ENCODE peak calls at places on chromosomes 2 and 18, in six cellular contexts. A is hepatocyte, H is SK-N-SH, J is GM23338, Q is PC-3, X is MM.1S. L is an unnamed sample. For H3K9me2, the result is how much of the 10 kb centered on the place peaks cover.

GRCh38 chr2:48600204-48600813 is 17.3 kb upstream of the GTF2A1L start:
- DNase-seq in A (peak), Q (peak), H (peak), X (peak), J (peak), L (peak)

GRCh38 chr2:86079981-86080911 is 25.4 kb downstream of the POLR1A start:
- DNase-seq in J (peak), A (peak), X (peak), Q (peak), H (peak), L (peak)

GRCh38 chr18:9488535-9488934 is 13.2 kb downstream of the RALBP1 start:
- DNase-seq in A (no peak), J (no peak), Q (no peak), H (no peak), X (no peak), L (no peak)

GRCh38 chr2:33107690-33108482 is 161.1 kb downstream of the LTBP1 start:
- DNase-seq in H (no peak), X (no peak), J (no peak), A (no peak), Q (no peak), L (no peak)

GRCh38 chr18:74901347-74902169 is 303.9 kb downstream of the ZNF407 start:
- DNase-seq in Q (no peak), H (no peak), A (no peak), X (no peak), J (no peak), L (no peak)

GRCh38 chr2:172253190-172254052 is 150.7 kb upstream of the DLX2 start:
- DNase-seq in Q (peak), X (no peak), A (peak), J (no peak), H (peak), L (no peak)

GRCh38 chr2:160278101-160278888 is 78.2 kb upstream of the ITGB6 start:
- DNase-seq in H (no peak), X (no peak), Q (no peak), A (no peak), J (no peak), L (no peak)

GRCh38 chr2:76678358-76679024 is 843.7 kb downstream of the LRRTM4 start:
- DNase-seq in H (no peak), J (peak), Q (no peak), A (no peak), X (no peak), L (no peak)

GRCh38 chr18:10230072-10230471 is 224.4 kb upstream of the APCDD1 start:
- DNase-seq in J (peak), H (no peak), Q (peak), X (no peak), A (peak), L (no peak)

GRCh38 chr2:624551-625347 is 52.5 kb downstream of the TMEM18 start:
- DNase-seq in X (no peak), J (no peak), Q (no peak), A (no peak), H (peak), L (no peak)

GRCh38 chr2:219661197-219661954 is 33.9 kb downstream of the SLC4A3 start:
- DNase-seq in J (no peak), X (no peak), A (peak), H (no peak), Q (peak), L (no peak)

GRCh38 chr2:36820942-36821605 is 124.6 kb downstream of the VIT start:
- DNase-seq in X (no peak), A (no peak), H (no peak), J (no peak), Q (peak), L (no peak)

GRCh38 chr2:203016716-203017115 is 2.0 kb downstream of the NBEAL1 start:
- DNase-seq in J (no peak), H (no peak), A (no peak), Q (peak), X (no peak), L (no peak)

GRCh38 chr2:173326806-173327205 is 27.9 kb upstream of the CDCA7 start:
- DNase-seq in J (no peak), Q (no peak), X (no peak), H (no peak), A (no peak), L (no peak)

GRCh38 chr2:124248366-124248765 is 223.3 kb downstream of the CNTNAP5 start:
- DNase-seq in H (no peak), Q (no peak), J (no peak), X (peak), A (no peak), L (no peak)

GRCh38 chr2:182064024-182064880 is 78.6 kb downstream of the PPP1R1C start:
- DNase-seq in Q (no peak), A (no peak), H (no peak), X (no peak), J (no peak), L (no peak)

GRCh38 chr2:107570876-107571275 is 255.8 kb upstream of the RGPD4 start:
- DNase-seq in X (no peak), J (no peak), A (no peak), H (no peak), Q (no peak), L (no peak)

GRCh38 chr2:196589429-196589828 is 50.1 kb upstream of the CCDC150 start:
- DNase-seq in X (no peak), J (no peak), H (no peak), A (no peak), Q (no peak), L (no peak)

GRCh38 chr2:3054066-3054465 is 323.6 kb downstream of the EIPR1 start:
- DNase-seq in A (no peak), H (no peak), X (no peak), Q (no peak), J (no peak), L (no peak)

GRCh38 chr2:28750316-28751101 is 1.1 kb upstream of the PPP1CB start:
- DNase-seq in H (peak), A (peak), J (no peak), Q (no peak), X (peak), L (peak)

GRCh38 chr2:238267341-238267710 is 21.1 kb downstream of the PER2 start:
- DNase-seq in X (no peak), H (no peak), A (no peak), Q (peak), J (no peak), L (no peak)

GRCh38 chr2:224894356-224894755 is 147.9 kb downstream of the DOCK10 start:
- DNase-seq in A (no peak), X (peak), J (no peak), Q (no peak), H (no peak), L (peak)

GRCh38 chr2:28664120-28664842 is 87.3 kb upstream of the PPP1CB start:
- DNase-seq in X (no peak), J (no peak), A (peak), Q (no peak), H (peak), L (no peak)

GRCh38 chr2:239370876-239371725 is 29.7 kb downstream of the HDAC4 start:
- DNase-seq in H (no peak), A (no peak), X (no peak), J (no peak), Q (no peak), L (no peak)

GRCh38 chr2:103525757-103526156 is 763.9 kb downstream of the TMEM182 start:
- DNase-seq in H (no peak), J (no peak), A (no peak), X (no peak), Q (no peak), L (no peak)

GRCh38 chr2:187497140-187497539 is 49.1 kb upstream of the CALCRL start:
- DNase-seq in X (no peak), Q (no peak), H (no peak), A (no peak), J (no peak), L (no peak)

GRCh38 chr2:227436436-227436835 is 35.5 kb upstream of the AGFG1 start:
- DNase-seq in A (no peak), H (no peak), J (no peak), Q (no peak), X (no peak), L (no peak)

GRCh38 chr18:61901334-61901986 is 8.7 kb upstream of the RNF152 start:
- DNase-seq in X (peak), J (peak), H (peak), A (peak), Q (peak), L (peak)

GRCh38 chr2:47282621-47283272 is 120.2 kb upstream of the MSH2 start:
- DNase-seq in A (no peak), J (no peak), X (no peak), Q (no peak), H (no peak), L (no peak)

GRCh38 chr2:84278386-84278785 is 180.7 kb downstream of the SUCLG1 start:
- DNase-seq in Q (no peak), H (no peak), X (no peak), J (no peak), A (no peak), L (no peak)

GRCh38 chr2:197615033-197615652 is 60.2 kb downstream of the RFTN2 start:
- DNase-seq in X (peak), Q (peak), J (peak), A (peak), H (no peak), L (peak)
- TF ChIP-seq CTCF in X (peak), Q (peak), J (peak), A (peak), H (no peak), L (peak)

GRCh38 chr18:55641501-55641900 is 53.5 kb upstream of the TCF4 start:
- DNase-seq in A (no peak), H (no peak), Q (no peak), J (no peak), X (no peak), L (no peak)

GRCh38 chr18:55647331-55647730 is 59.3 kb upstream of the TCF4 start:
- DNase-seq in X (no peak), A (no peak), J (no peak), Q (no peak), H (no peak), L (no peak)

GRCh38 chr18:55637204-55637603 is 49.2 kb upstream of the TCF4 start:
- DNase-seq in Q (no peak), A (peak), J (no peak), H (no peak), X (no peak), L (no peak)

DNA sequence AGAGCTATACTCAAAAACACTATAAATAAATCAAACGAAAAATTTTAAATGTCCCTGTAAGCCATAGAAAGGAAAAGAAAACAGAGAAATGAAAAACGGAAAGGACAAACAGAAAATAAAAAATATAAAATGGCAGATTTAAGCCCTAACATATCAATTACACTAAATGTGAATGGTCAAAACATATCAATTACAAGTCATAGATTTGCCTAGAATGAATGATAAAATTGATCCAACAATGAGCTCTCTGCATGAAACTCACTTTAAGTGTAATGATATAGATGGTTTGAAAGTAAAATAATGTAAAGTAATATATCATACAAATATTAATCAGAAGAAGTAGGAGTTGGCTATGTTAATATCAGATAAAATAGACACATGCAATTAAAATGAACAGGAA is 54.2 kb upstream of the TCF4 start:
- DNase-seq in J (no peak), H (no peak), Q (no peak), X (no peak), A (no peak), L (no peak)
- H3K4me3 ChIP-seq in J (no peak), H (no peak), Q (no peak), X (no peak), A (no peak), L (no peak)

GRCh38 chr2:229098810-229099209 is 172.3 kb downstream of the PID1 start:
- DNase-seq in H (no peak), A (no peak), J (no peak), X (no peak), Q (no peak), L (no peak)

GRCh38 chr2:229104863-229105468 is 166.1 kb downstream of the PID1 start:
- DNase-seq in Q (no peak), A (no peak), J (no peak), X (no peak), H (peak), L (no peak)

DNA sequence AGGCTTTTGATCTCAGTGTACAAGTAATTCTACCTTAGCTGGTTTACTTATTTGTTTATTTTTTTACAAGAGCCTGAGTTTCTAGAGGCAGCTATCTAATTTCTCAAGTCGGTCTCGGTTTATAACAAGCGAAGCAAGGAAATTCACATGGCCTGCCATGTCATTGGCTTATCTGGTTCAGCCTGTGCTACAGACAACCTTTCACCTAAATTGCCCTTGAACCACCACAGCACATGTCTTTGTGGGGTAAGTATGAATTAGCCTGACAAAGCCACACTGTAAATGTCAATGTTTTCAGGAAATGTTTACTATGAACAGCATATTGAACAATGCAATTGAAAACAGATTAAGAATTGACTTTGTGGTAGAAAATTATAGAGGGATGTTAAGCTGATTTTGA is 167.1 kb downstream of the PID1 start:
- DNase-seq in A (no peak), Q (no peak), H (no peak), X (no peak), J (no peak), L (no peak)
- H3K9me2 ChIP-seq in A (under half), Q (under half), H (under half), X (under half), J (under half), L (under half)

DNA sequence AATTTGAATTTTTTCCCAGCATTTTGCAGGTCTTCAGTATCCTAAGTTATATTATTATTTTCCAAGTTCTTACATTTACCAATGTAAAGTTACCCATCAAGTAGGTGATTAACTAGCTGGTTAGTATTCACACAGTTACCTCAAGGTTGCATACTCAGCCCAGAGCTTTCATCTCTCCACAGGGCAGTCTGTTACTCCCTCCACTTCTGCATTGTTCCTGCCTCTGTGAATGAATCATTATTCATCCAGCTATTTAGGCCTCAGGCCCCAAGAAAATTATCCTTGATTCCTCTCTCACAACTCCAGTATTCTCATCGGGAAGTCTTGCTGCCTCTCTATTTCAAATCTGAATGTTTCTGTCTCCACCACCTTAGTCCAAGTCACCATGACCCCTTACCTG is 92.2 kb downstream of the SMC6 start:
- DNase-seq in J (no peak), Q (no peak), X (no peak), H (no peak), A (no peak), L (no peak)
- TF ChIP-seq CTCF in J (no peak), Q (no peak), X (no peak), H (no peak), A (no peak), L (no peak)

GRCh38 chr18:32771169-32771751 is 1.6 kb downstream of the KLHL14 start:
- DNase-seq in Q (no peak), X (peak), J (peak), H (peak), A (peak), L (peak)
- H3K4me3 ChIP-seq in Q (no peak), X (peak), J (peak), H (peak), A (peak), L (peak)

DNA sequence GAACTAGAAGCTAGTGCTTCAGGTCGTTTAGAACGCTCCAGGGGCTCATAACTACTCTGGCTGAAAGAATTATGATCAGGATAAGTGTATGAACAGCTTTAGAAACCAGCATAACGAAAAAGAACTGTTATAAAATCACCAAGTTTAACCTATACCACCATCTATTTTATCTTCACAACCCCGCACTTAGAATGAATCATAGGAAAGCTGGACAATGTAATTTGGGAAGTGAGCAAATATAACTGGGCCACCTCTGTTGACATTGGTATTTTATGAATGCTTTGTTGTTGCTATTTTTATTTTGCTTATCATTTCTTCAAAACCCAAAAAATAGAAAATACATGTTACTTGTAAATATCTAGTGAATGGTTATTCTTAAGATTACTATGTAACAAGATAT is 378.5 kb upstream of the REG3G start:
- DNase-seq in Q (no peak), H (no peak), J (no peak), X (no peak), A (no peak), L (no peak)
- H3K9me2 ChIP-seq in Q (under half), H (under half), J (under half), X (under half), A (under half), L (under half)

GRCh38 chr18:63264871-63265270 is 54.7 kb downstream of the BCL2 start:
- DNase-seq in X (no peak), J (no peak), A (no peak), Q (no peak), H (no peak), L (no peak)
- TF ChIP-seq CTCF in X (no peak), J (no peak), A (no peak), Q (no peak), H (no peak), L (no peak)

DNA sequence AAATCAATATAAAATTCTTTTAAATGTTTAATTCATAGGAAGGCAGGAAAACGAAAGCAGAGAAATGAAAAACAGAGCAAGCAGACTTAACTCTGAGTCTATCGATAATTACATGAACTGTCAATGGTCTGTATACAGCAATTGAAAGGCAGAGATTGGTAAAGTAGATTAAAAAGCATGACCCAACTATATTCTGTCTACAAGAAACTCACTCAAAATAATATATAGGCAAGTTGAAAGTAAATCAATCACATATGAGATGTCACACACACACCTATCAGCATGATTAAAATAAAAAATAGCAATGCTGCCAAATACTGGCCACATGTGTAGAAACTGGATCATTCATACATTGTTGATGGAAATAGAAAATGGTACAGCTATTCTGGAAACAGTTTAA is 136.4 kb upstream of the CYP1B1 start:
- DNase-seq in X (no peak), H (no peak), J (no peak), Q (no peak), A (no peak), L (no peak)
- H3K4me3 ChIP-seq in X (no peak), H (no peak), J (no peak), Q (no peak), A (no peak), L (no peak)

GRCh38 chr2:9971105-9971818 is 19.8 kb downstream of the GRHL1 start:
- DNase-seq in H (no peak), X (no peak), J (no peak), A (no peak), Q (peak), L (no peak)

GRCh38 chr2:9974344-9974743 is 22.9 kb downstream of the GRHL1 start:
- DNase-seq in H (no peak), A (no peak), Q (no peak), J (no peak), X (no peak), L (no peak)

GRCh38 chr2:9971890-9972289 is 20.4 kb downstream of the GRHL1 start:
- DNase-seq in A (no peak), X (no peak), J (no peak), Q (no peak), H (no peak), L (no peak)

GRCh38 chr2:9973691-9974090 is 22.2 kb downstream of the GRHL1 start:
- DNase-seq in J (no peak), X (no peak), H (no peak), Q (no peak), A (no peak), L (no peak)

DNA sequence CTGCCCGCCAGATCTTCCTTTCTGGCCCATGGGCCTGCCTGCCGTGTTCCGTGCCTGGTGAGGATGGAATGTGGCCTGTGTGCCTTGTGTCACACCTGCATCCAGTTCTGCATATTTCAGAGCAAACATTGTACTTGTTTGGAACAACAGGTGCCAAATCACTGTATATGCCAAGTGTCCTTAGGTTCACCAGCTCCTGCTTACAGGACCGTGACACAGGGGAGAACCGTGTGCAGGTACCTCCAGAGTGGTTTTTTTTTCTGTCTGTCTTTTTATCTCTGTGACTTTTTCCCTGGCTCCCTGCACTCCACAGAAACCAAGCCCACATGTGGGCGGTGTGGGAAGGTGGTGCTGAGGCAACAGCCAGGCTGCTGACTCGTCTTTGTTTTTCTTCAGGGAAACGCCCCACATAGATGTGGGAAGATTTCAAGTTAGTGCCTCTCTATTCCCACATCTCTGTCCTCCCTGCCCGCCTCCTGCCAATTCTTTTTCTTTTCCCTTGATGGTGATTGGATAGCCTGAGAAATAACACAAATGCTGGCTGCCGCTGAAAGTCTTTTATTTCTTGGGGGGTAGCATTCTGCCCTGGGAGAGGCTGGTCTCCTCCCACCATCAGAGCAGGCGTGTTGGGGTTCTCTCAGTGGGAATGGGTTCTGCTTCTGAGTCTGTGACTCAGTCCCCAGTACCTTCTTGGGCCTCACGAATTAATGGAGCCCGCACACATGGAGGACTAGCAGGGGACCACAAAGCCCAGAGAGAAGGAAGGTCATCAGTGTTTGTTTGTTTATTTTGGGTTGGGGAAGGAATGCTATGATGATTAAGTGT is 21.3 kb downstream of the GRHL1 start:
- DNase-seq in J (peak), Q (peak), A (no peak), H (no peak), X (no peak), L (no peak)
- H3K9me2 ChIP-seq in J (under half), Q (under half), A (under half), H (under half), X (under half), L (under half)